ENCODE peak calls at places on chromosomes 11 and 22, in four cellular contexts. One of them, this sample, is unnamed.

GRCh38 chr11:11860103-11860979 is 18.6 kb downstream of the USP47 start:
- DNase-seq in Peyer's patch: no peak
- DNase-seq in A549: no peak
- DNase-seq in suprapubic skin: no peak
- DNase-seq in this sample: peak

GRCh38 chr22:44753189-44754042 is 1.0 kb downstream of the ARHGAP8 start:
- DNase-seq in Peyer's patch: no peak
- DNase-seq in A549: no peak
- DNase-seq in suprapubic skin: no peak
- DNase-seq in this sample: no peak

GRCh38 chr11:78199653-78200015 is 10.9 kb downstream of the USP35 start:
- DNase-seq in Peyer's patch: no peak
- DNase-seq in A549: no peak
- DNase-seq in suprapubic skin: no peak
- DNase-seq in this sample: no peak

GRCh38 chr11:68838572-68838964 is 3.1 kb downstream of the CPT1A start:
- DNase-seq in Peyer's patch: no peak
- DNase-seq in A549: no peak
- DNase-seq in suprapubic skin: no peak
- DNase-seq in this sample: peak

GRCh38 chr11:69655479-69656394 is 14.8 kb downstream of the CCND1 start:
- DNase-seq in Peyer's patch: no peak
- DNase-seq in A549: no peak
- DNase-seq in suprapubic skin: no peak
- DNase-seq in this sample: no peak

GRCh38 chr11:119375629-119376196 is 5.8 kb downstream of the USP2 start:
- DNase-seq in Peyer's patch: no peak
- DNase-seq in A549: no peak
- DNase-seq in suprapubic skin: no peak
- DNase-seq in this sample: no peak

GRCh38 chr11:27839226-27839913 is 139.1 kb upstream of the BDNF start:
- DNase-seq in Peyer's patch: no peak
- DNase-seq in A549: peak
- DNase-seq in suprapubic skin: no peak
- DNase-seq in this sample: peak

GRCh38 chr22:43273902-43274484 is 69.2 kb downstream of the SCUBE1 start:
- DNase-seq in Peyer's patch: peak
- DNase-seq in A549: peak
- DNase-seq in suprapubic skin: no peak
- DNase-seq in this sample: peak

GRCh38 chr11:126063510-126063858 is 818 bp upstream of the CDON start:
- DNase-seq in Peyer's patch: no peak
- DNase-seq in A549: no peak
- DNase-seq in suprapubic skin: no peak
- DNase-seq in this sample: no peak

GRCh38 chr11:70525466-70525865 is 127.1 kb downstream of the CTTN start:
- DNase-seq in Peyer's patch: no peak
- DNase-seq in A549: no peak
- DNase-seq in suprapubic skin: no peak
- DNase-seq in this sample: no peak

GRCh38 chr11:106278391-106278790 is 200.9 kb downstream of the AASDHPPT start:
- DNase-seq in Peyer's patch: no peak
- DNase-seq in A549: no peak
- DNase-seq in suprapubic skin: no peak
- DNase-seq in this sample: no peak

GRCh38 chr22:28237092-28237491 is 318.0 kb upstream of the PITPNB start:
- DNase-seq in Peyer's patch: no peak
- DNase-seq in A549: no peak
- DNase-seq in suprapubic skin: no peak
- DNase-seq in this sample: no peak

GRCh38 chr11:36492724-36493304 is 17.3 kb downstream of the TRAF6 start:
- DNase-seq in Peyer's patch: no peak
- DNase-seq in A549: peak
- DNase-seq in suprapubic skin: no peak
- DNase-seq in this sample: peak

GRCh38 chr11:33044281-33044680 is 4.9 kb downstream of the TCP11L1 start:
- DNase-seq in Peyer's patch: no peak
- DNase-seq in A549: peak
- DNase-seq in suprapubic skin: no peak
- DNase-seq in this sample: no peak

GRCh38 chr11:125871391-125872137 is 15.9 kb upstream of the HYLS1 start:
- DNase-seq in Peyer's patch: no peak
- DNase-seq in A549: peak
- DNase-seq in suprapubic skin: no peak
- DNase-seq in this sample: peak

GRCh38 chr22:39943941-39944624 is 16.1 kb upstream of the TMA7B start:
- DNase-seq in Peyer's patch: no peak
- DNase-seq in A549: no peak
- DNase-seq in suprapubic skin: no peak
- DNase-seq in this sample: no peak

GRCh38 chr11:65894034-65894591 is 3.6 kb downstream of the CCDC85B start:
- DNase-seq in Peyer's patch: peak
- DNase-seq in A549: no peak
- DNase-seq in suprapubic skin: peak
- DNase-seq in this sample: no peak

GRCh38 chr22:32649515-32650200 is 151.8 kb upstream of the TIMP3 start:
- DNase-seq in Peyer's patch: peak
- DNase-seq in A549: peak
- DNase-seq in suprapubic skin: peak
- DNase-seq in this sample: no peak

GRCh38 chr22:45615364-45615763 is 56.3 kb upstream of the ATXN10 start:
- DNase-seq in Peyer's patch: no peak
- DNase-seq in A549: no peak
- DNase-seq in suprapubic skin: no peak
- DNase-seq in this sample: no peak

GRCh38 chr11:639324-639977 is 2.4 kb downstream of the DRD4 start:
- DNase-seq in Peyer's patch: no peak
- DNase-seq in A549: no peak
- DNase-seq in suprapubic skin: no peak
- DNase-seq in this sample: no peak

GRCh38 chr11:45092901-45093760 is 53.3 kb upstream of the PRDM11 start:
- DNase-seq in Peyer's patch: peak
- DNase-seq in A549: no peak
- DNase-seq in suprapubic skin: peak
- DNase-seq in this sample: peak

GRCh38 chr11:118380571-118380970 is 20.8 kb upstream of the ATP5MG start:
- DNase-seq in Peyer's patch: no peak
- DNase-seq in A549: no peak
- DNase-seq in suprapubic skin: no peak
- DNase-seq in this sample: no peak

GRCh38 chr11:41053894-41054293 is 405.6 kb downstream of the LRRC4C start:
- DNase-seq in Peyer's patch: no peak
- DNase-seq in A549: no peak
- DNase-seq in suprapubic skin: no peak
- DNase-seq in this sample: no peak

GRCh38 chr11:73195191-73196007 is 22.7 kb upstream of the P2RY2 start:
- DNase-seq in Peyer's patch: peak
- DNase-seq in A549: peak
- DNase-seq in suprapubic skin: peak
- DNase-seq in this sample: no peak

GRCh38 chr11:117179048-117179999 is 781 bp downstream of the SIDT2 start:
- DNase-seq in Peyer's patch: peak
- DNase-seq in A549: no peak
- DNase-seq in suprapubic skin: peak
- DNase-seq in this sample: peak

GRCh38 chr11:59674291-59674690 is 5.5 kb upstream of the PATL1 start:
- DNase-seq in Peyer's patch: no peak
- DNase-seq in A549: no peak
- DNase-seq in suprapubic skin: no peak
- DNase-seq in this sample: no peak

GRCh38 chr22:20725987-20726558 is 47.8 kb upstream of the SERPIND1 start:
- DNase-seq in Peyer's patch: no peak
- DNase-seq in A549: no peak
- DNase-seq in suprapubic skin: no peak
- DNase-seq in this sample: no peak

GRCh38 chr11:71525188-71525937 is 1.7 kb upstream of the KRTAP5-7 start:
- DNase-seq in Peyer's patch: peak
- DNase-seq in A549: no peak
- DNase-seq in suprapubic skin: peak
- DNase-seq in this sample: no peak

GRCh38 chr11:108669261-108669660 is 4.4 kb downstream of the DDX10 start:
- DNase-seq in Peyer's patch: no peak
- DNase-seq in A549: no peak
- DNase-seq in suprapubic skin: no peak
- DNase-seq in this sample: no peak

GRCh38 chr11:834371-835316 is 1.9 kb downstream of the CD151 start:
- DNase-seq in Peyer's patch: peak
- DNase-seq in A549: peak
- DNase-seq in suprapubic skin: no peak
- DNase-seq in this sample: no peak

GRCh38 chr11:102293873-102294601 is 23.2 kb upstream of the BIRC3 start:
- DNase-seq in Peyer's patch: no peak
- DNase-seq in A549: peak
- DNase-seq in suprapubic skin: no peak
- DNase-seq in this sample: peak

GRCh38 chr11:112227002-112227401 is 774 bp downstream of the PTS start:
- DNase-seq in Peyer's patch: no peak
- DNase-seq in A549: peak
- DNase-seq in suprapubic skin: no peak
- DNase-seq in this sample: no peak

GRCh38 chr11:102767800-102768199 is 12.6 kb downstream of the MMP10 start:
- DNase-seq in Peyer's patch: no peak
- DNase-seq in A549: no peak
- DNase-seq in suprapubic skin: no peak
- DNase-seq in this sample: no peak

DNA sequence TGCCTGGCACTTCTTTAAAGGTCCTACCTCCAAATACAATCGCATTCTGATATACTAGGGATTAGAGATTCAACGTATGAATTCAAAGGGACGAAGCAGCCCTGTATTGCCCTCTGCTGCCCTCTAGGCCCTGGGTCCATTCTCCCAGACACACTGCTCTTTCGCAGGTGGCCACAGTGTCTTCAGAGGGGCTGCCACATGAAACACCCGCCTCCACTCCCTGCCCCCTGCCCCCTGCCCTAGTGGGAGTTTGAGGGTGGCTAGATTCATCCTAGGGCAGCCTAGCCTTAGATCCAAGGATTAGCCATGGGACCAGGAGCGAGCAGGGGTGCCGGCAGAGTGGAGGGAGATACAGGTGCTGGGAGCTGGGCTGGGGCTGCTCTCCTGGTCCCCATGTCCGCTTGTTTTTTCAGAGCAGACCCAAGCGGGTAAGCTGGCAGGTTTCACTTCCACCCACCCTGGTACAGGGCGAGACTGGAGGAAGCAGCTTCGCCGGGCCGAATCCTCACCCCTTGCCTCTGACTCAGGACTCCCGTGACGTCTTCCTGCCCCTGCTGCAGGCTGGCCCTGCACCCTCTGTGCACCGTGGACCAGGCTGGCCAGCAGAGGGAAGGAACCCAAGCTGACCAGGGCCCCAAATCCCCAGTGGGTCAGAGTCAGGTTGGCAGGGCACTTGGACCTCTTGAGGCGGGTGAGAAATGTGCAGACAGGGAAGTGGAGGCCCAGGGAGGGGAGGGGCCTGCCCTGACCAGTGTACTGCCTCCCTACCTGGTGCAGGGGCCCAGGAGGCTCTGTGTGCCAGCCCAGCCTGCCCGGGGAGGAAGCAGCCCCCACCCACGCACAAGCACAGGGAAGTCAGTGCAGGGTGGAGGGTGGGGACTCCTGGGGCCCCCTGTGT is 28.4 kb upstream of the HMOX1 start:
- DNase-seq in Peyer's patch: peak
- DNase-seq in A549: peak
- DNase-seq in suprapubic skin: peak
- DNase-seq in this sample: peak
- TF ChIP-seq POLR2A in Peyer's patch: no peak
- TF ChIP-seq POLR2A in A549: no peak
- TF ChIP-seq POLR2A in suprapubic skin: no peak
- TF ChIP-seq POLR2A in this sample: peak

GRCh38 chr11:67648140-67648795 is 2.3 kb downstream of the ACY3 start:
- DNase-seq in Peyer's patch: peak
- DNase-seq in A549: peak
- DNase-seq in suprapubic skin: no peak
- DNase-seq in this sample: no peak
- TF ChIP-seq POLR2A in Peyer's patch: no peak
- TF ChIP-seq POLR2A in A549: no peak
- TF ChIP-seq POLR2A in suprapubic skin: no peak
- TF ChIP-seq POLR2A in this sample: no peak

GRCh38 chr11:95067042-95067827 is 516 bp downstream of the SRSF8 start:
- DNase-seq in Peyer's patch: peak
- DNase-seq in A549: peak
- DNase-seq in suprapubic skin: peak
- DNase-seq in this sample: peak
- TF ChIP-seq POLR2A in Peyer's patch: peak
- TF ChIP-seq POLR2A in A549: peak
- TF ChIP-seq POLR2A in suprapubic skin: no peak
- TF ChIP-seq POLR2A in this sample: peak

GRCh38 chr11:5655474-5655873 is 29.4 kb downstream of the TRIM5 start:
- DNase-seq in Peyer's patch: no peak
- DNase-seq in A549: no peak
- DNase-seq in suprapubic skin: no peak
- DNase-seq in this sample: no peak
- TF ChIP-seq POLR2A in Peyer's patch: no peak
- TF ChIP-seq POLR2A in A549: no peak
- TF ChIP-seq POLR2A in suprapubic skin: no peak
- TF ChIP-seq POLR2A in this sample: no peak

GRCh38 chr11:124762624-124763155 is 600 bp upstream of the ESAM start:
- DNase-seq in Peyer's patch: no peak
- DNase-seq in A549: peak
- DNase-seq in suprapubic skin: no peak
- DNase-seq in this sample: no peak

GRCh38 chr11:124760806-124761205 is 1.3 kb downstream of the ESAM start:
- DNase-seq in Peyer's patch: no peak
- DNase-seq in A549: no peak
- DNase-seq in suprapubic skin: no peak
- DNase-seq in this sample: no peak

GRCh38 chr11:124763156-124763947 is 1.3 kb upstream of the ESAM start:
- DNase-seq in Peyer's patch: peak
- DNase-seq in A549: peak
- DNase-seq in suprapubic skin: peak
- DNase-seq in this sample: peak

GRCh38 chr11:124761301-124762021 is 629 bp downstream of the ESAM start:
- DNase-seq in Peyer's patch: no peak
- DNase-seq in A549: no peak
- DNase-seq in suprapubic skin: no peak
- DNase-seq in this sample: no peak

GRCh38 chr11:124762077-124762623 is at the start of gene ESAM:
- DNase-seq in Peyer's patch: peak
- DNase-seq in A549: peak
- DNase-seq in suprapubic skin: no peak
- DNase-seq in this sample: peak
- TF ChIP-seq POLR2A in Peyer's patch: no peak
- TF ChIP-seq POLR2A in A549: peak
- TF ChIP-seq POLR2A in suprapubic skin: no peak
- TF ChIP-seq POLR2A in this sample: no peak